ENCODE peak calls at places on chromosome 16, in nine cellular contexts. G is NCI-H1092 treated with DMSO at 0.1 percent for 48 hours, X is OCI-M1, E is mesothelial cell of epicardium, T is nephron progenitor cell, N is T-helper 1 cell, I is adrenal gland, R is SJSA1, Q is GM03348. C is an unnamed sample.

GRCh38 chr16:57579361-57579665 is 36.9 kb downstream of the ADGRG5 start:
- DNase-seq in T (no peak), I (no peak), R (peak; percentile 28), X (no peak), N (no peak), Q (no peak), G (no peak), E (no peak), C (no peak)

GRCh38 chr16:3960049-3960809 is 79.7 kb upstream of the CREBBP start:
- DNase-seq in T (no peak), X (no peak), N (no peak), R (no peak), Q (peak; percentile 66), I (no peak), G (no peak), E (no peak), C (no peak)

GRCh38 chr16:59540621-59541020 is 806.5 kb upstream of the GOT2 start:
- DNase-seq in X (peak; percentile 7), Q (peak; percentile 14), I (no peak), R (no peak), G (no peak), N (no peak), T (no peak), E (no peak), C (no peak)

GRCh38 chr16:26111900-26112299 is 420.1 kb downstream of the HS3ST4 start:
- DNase-seq in R (no peak), X (peak; percentile 1), E (no peak), N (no peak), Q (no peak), T (no peak), I (no peak), G (no peak), C (no peak)

GRCh38 chr16:56861092-56861610 is 3.9 kb upstream of the SLC12A3 start:
- DNase-seq in N (no peak), R (no peak), X (peak; percentile 50), T (no peak), Q (no peak), G (no peak), E (no peak), I (no peak), C (no peak)

GRCh38 chr16:86809458-86809955 is 231.2 kb downstream of the FOXL1 start:
- DNase-seq in I (no peak), R (peak; percentile 95), Q (peak; percentile 35), E (no peak), X (no peak), G (no peak), N (no peak), T (peak; percentile 23), C (no peak)

GRCh38 chr16:88289549-88290344 is 93.0 kb upstream of the ZNF469 start:
- DNase-seq in E (no peak), Q (no peak), X (peak; percentile 10), T (no peak), G (no peak), R (no peak), N (no peak), I (no peak), C (no peak)

GRCh38 chr16:89095401-89095974 is 1.8 kb downstream of the ACSF3 start:
- DNase-seq in G (no peak), Q (no peak), R (no peak), N (no peak), X (no peak), T (no peak), E (no peak), I (no peak), C (no peak)

GRCh38 chr16:88331989-88332920 is 50.5 kb upstream of the ZNF469 start:
- DNase-seq in T (no peak), I (peak; percentile 74), R (peak; percentile 100), N (no peak), G (peak; percentile 14), Q (peak; percentile 96), X (no peak), E (no peak), C (no peak)

GRCh38 chr16:70573451-70574121 is 50.0 kb downstream of the SF3B3 start:
- DNase-seq in I (no peak), R (peak; percentile 59), T (no peak), E (no peak), N (no peak), X (no peak), G (no peak), Q (peak; percentile 74), C (no peak)

GRCh38 chr16:54050281-54051210 is 236.0 kb downstream of the IRX3 start:
- DNase-seq in I (no peak), T (no peak), N (no peak), X (peak; percentile 58), G (no peak), R (peak; percentile 49), E (no peak), Q (peak; percentile 26), C (no peak)

GRCh38 chr16:46739934-46740333 is 8.2 kb downstream of the MYLK3 start:
- DNase-seq in R (no peak), G (no peak), T (no peak), Q (no peak), E (no peak), I (no peak), X (peak; percentile 62), N (no peak), C (no peak)

GRCh38 chr16:53056528-53056881 is 1.7 kb downstream of the CHD9 start:
- DNase-seq in R (no peak), N (no peak), T (no peak), X (peak; percentile 15), G (no peak), E (no peak), Q (peak; percentile 37), I (peak; percentile 62), C (no peak)

GRCh38 chr16:14436410-14436955 is 193.6 kb downstream of the PARN start:
- DNase-seq in E (no peak), R (peak; percentile 22), Q (no peak), I (no peak), N (no peak), T (no peak), X (no peak), G (no peak), C (peak; percentile 44)

GRCh38 chr16:85220125-85220839 is 108.0 kb upstream of the CIBAR2 start:
- DNase-seq in G (peak; percentile 99), X (no peak), E (no peak), T (peak; percentile 79), N (no peak), Q (peak; percentile 82), I (peak; percentile 91), R (peak; percentile 76), C (peak; percentile 69)

GRCh38 chr16:71263581-71263980 is 25.6 kb downstream of the CMTR2 start:
- DNase-seq in G (no peak), E (no peak), T (no peak), R (no peak), Q (no peak), N (no peak), X (peak; percentile 25), I (no peak), C (no peak)

GRCh38 chr16:63749256-63749655 is 1372.6 kb downstream of the CDH11 start:
- DNase-seq in T (no peak), G (no peak), N (no peak), Q (no peak), R (no peak), E (no peak), X (no peak), I (no peak), C (no peak)

GRCh38 chr16:10314811-10315210 is 71.0 kb upstream of the ATF7IP2 start:
- DNase-seq in G (no peak), N (no peak), X (peak; percentile 81), R (no peak), E (no peak), I (no peak), Q (peak; percentile 7), T (no peak), C (no peak)

GRCh38 chr16:88747588-88748301 is 37.3 kb downstream of the PIEZO1 start:
- DNase-seq in R (peak; percentile 77), X (peak; percentile 84), T (no peak), E (no peak), I (no peak), G (no peak), N (no peak), Q (peak; percentile 41), C (peak; percentile 64)

GRCh38 chr16:2919511-2920255 is 8.0 kb downstream of the FLYWCH1 start:
- DNase-seq in E (no peak), I (peak; percentile 72), N (peak; percentile 30), R (no peak), T (peak; percentile 75), G (peak; percentile 55), X (peak; percentile 75), Q (peak; percentile 79), C (peak; percentile 13)

GRCh38 chr16:19804538-19805323 is 79.9 kb downstream of the GPRC5B start:
- DNase-seq in E (no peak), R (peak; percentile 30), G (peak; percentile 86), I (peak; percentile 72), T (no peak), X (peak; percentile 3), N (no peak), Q (no peak), C (peak; percentile 97)

GRCh38 chr16:89510526-89510925 is 2.3 kb downstream of the SPG7 start:
- DNase-seq in N (no peak), E (no peak), R (no peak), G (no peak), I (no peak), Q (no peak), T (no peak), X (no peak), C (no peak)

GRCh38 chr16:1163567-1164055 is 10.7 kb downstream of the CACNA1H start:
- DNase-seq in E (no peak), R (peak; percentile 70), T (no peak), I (peak; percentile 53), Q (no peak), G (no peak), N (no peak), X (peak; percentile 29), C (no peak)

GRCh38 chr16:82699711-82700495 is 73.1 kb downstream of the CDH13 start:
- DNase-seq in R (no peak), N (no peak), T (no peak), X (peak; percentile 4), Q (peak; percentile 70), E (no peak), G (no peak), I (peak; percentile 20), C (no peak)

GRCh38 chr16:10923650-10924214 is 18.5 kb downstream of the DEXI start:
- DNase-seq in Q (peak; percentile 42), X (no peak), T (no peak), G (peak; percentile 21), N (no peak), I (peak; percentile 97), E (no peak), R (no peak), C (peak; percentile 29)

GRCh38 chr16:67538666-67539101 is 10.1 kb downstream of the RIPOR1 start:
- DNase-seq in Q (no peak), X (no peak), N (no peak), R (no peak), I (no peak), G (no peak), E (no peak), T (no peak), C (no peak)

GRCh38 chr16:265002-265529 is 10.7 kb downstream of the RGS11 start:
- DNase-seq in G (no peak), Q (no peak), R (no peak), E (no peak), T (no peak), N (no peak), X (no peak), I (no peak), C (no peak)

GRCh38 chr16:10911267-10911666 is 31.0 kb downstream of the DEXI start:
- DNase-seq in Q (no peak), X (no peak), G (no peak), N (no peak), T (no peak), R (no peak), I (no peak), E (no peak), C (no peak)

GRCh38 chr16:12178251-12178990 is 201.9 kb downstream of the SNX29 start:
- DNase-seq in X (no peak), T (no peak), E (no peak), I (peak; percentile 9), Q (peak; percentile 86), N (no peak), R (no peak), G (no peak), C (no peak)